ENCODE peak calls at places on chromosomes 11 and 22, in ten cellular contexts. One of them, this sample, is unnamed.

GRCh38 chr22:39254789-39255298 is 10.1 kb upstream of the PDGFB start:
- DNase-seq in cardiac muscle cell: no peak
- DNase-seq in GM12865: peak
- DNase-seq in astrocyte of the cerebellum: no peak
- DNase-seq in foreskin fibroblast: peak
- DNase-seq in breast epithelium: no peak
- DNase-seq in left ventricle myocardium inferior: no peak
- DNase-seq in astrocyte of the spinal cord: peak
- DNase-seq in lung: no peak
- DNase-seq in lower leg skin: no peak
- DNase-seq in this sample: no peak

GRCh38 chr22:25582946-25583345 is 18.5 kb downstream of the GRK3 start:
- DNase-seq in cardiac muscle cell: no peak
- DNase-seq in GM12865: no peak
- DNase-seq in astrocyte of the cerebellum: no peak
- DNase-seq in foreskin fibroblast: peak
- DNase-seq in breast epithelium: no peak
- DNase-seq in left ventricle myocardium inferior: no peak
- DNase-seq in astrocyte of the spinal cord: no peak
- DNase-seq in lung: no peak
- DNase-seq in lower leg skin: no peak
- DNase-seq in this sample: no peak

GRCh38 chr11:117814766-117815261 is 9.7 kb downstream of the FXYD2 start:
- DNase-seq in cardiac muscle cell: peak
- DNase-seq in GM12865: peak
- DNase-seq in astrocyte of the cerebellum: peak
- DNase-seq in foreskin fibroblast: no peak
- DNase-seq in breast epithelium: no peak
- DNase-seq in left ventricle myocardium inferior: peak
- DNase-seq in astrocyte of the spinal cord: peak
- DNase-seq in lung: peak
- DNase-seq in lower leg skin: peak
- DNase-seq in this sample: peak

GRCh38 chr22:23071163-23072034 is 1.1 kb downstream of the GNAZ start:
- DNase-seq in cardiac muscle cell: no peak
- DNase-seq in GM12865: no peak
- DNase-seq in astrocyte of the cerebellum: no peak
- DNase-seq in foreskin fibroblast: no peak
- DNase-seq in breast epithelium: peak
- DNase-seq in left ventricle myocardium inferior: peak
- DNase-seq in astrocyte of the spinal cord: no peak
- DNase-seq in lung: no peak
- DNase-seq in lower leg skin: no peak
- DNase-seq in this sample: no peak

GRCh38 chr22:19398680-19399079 is 32.9 kb downstream of the HIRA start:
- DNase-seq in cardiac muscle cell: no peak
- DNase-seq in GM12865: no peak
- DNase-seq in astrocyte of the cerebellum: no peak
- DNase-seq in foreskin fibroblast: no peak
- DNase-seq in breast epithelium: no peak
- DNase-seq in left ventricle myocardium inferior: no peak
- DNase-seq in astrocyte of the spinal cord: no peak
- DNase-seq in lung: no peak
- DNase-seq in lower leg skin: no peak
- DNase-seq in this sample: no peak

GRCh38 chr11:110587972-110588371 is 124.3 kb downstream of the ARHGAP20 start:
- DNase-seq in cardiac muscle cell: no peak
- DNase-seq in GM12865: no peak
- DNase-seq in astrocyte of the cerebellum: no peak
- DNase-seq in foreskin fibroblast: peak
- DNase-seq in breast epithelium: no peak
- DNase-seq in left ventricle myocardium inferior: no peak
- DNase-seq in astrocyte of the spinal cord: no peak
- DNase-seq in lung: no peak
- DNase-seq in lower leg skin: no peak
- DNase-seq in this sample: no peak

GRCh38 chr22:38213319-38214247 is 11.8 kb downstream of the MAFF start:
- DNase-seq in cardiac muscle cell: no peak
- DNase-seq in GM12865: peak
- DNase-seq in astrocyte of the cerebellum: no peak
- DNase-seq in foreskin fibroblast: peak
- DNase-seq in breast epithelium: no peak
- DNase-seq in left ventricle myocardium inferior: no peak
- DNase-seq in astrocyte of the spinal cord: no peak
- DNase-seq in lung: no peak
- DNase-seq in lower leg skin: no peak
- DNase-seq in this sample: no peak

GRCh38 chr22:22800716-22801115 is 86.9 kb upstream of the IGLL5 start:
- DNase-seq in cardiac muscle cell: no peak
- DNase-seq in GM12865: no peak
- DNase-seq in astrocyte of the cerebellum: no peak
- DNase-seq in foreskin fibroblast: peak
- DNase-seq in breast epithelium: no peak
- DNase-seq in left ventricle myocardium inferior: no peak
- DNase-seq in astrocyte of the spinal cord: no peak
- DNase-seq in lung: peak
- DNase-seq in lower leg skin: peak
- DNase-seq in this sample: no peak

GRCh38 chr11:104327864-104328513 is 164.0 kb upstream of the PDGFD start:
- DNase-seq in cardiac muscle cell: no peak
- DNase-seq in GM12865: no peak
- DNase-seq in astrocyte of the cerebellum: no peak
- DNase-seq in foreskin fibroblast: peak
- DNase-seq in breast epithelium: no peak
- DNase-seq in left ventricle myocardium inferior: no peak
- DNase-seq in astrocyte of the spinal cord: no peak
- DNase-seq in lung: no peak
- DNase-seq in lower leg skin: no peak
- DNase-seq in this sample: no peak

GRCh38 chr11:57205046-57205671 is 23.4 kb downstream of the LRRC55 start:
- DNase-seq in cardiac muscle cell: no peak
- DNase-seq in GM12865: no peak
- DNase-seq in astrocyte of the cerebellum: peak
- DNase-seq in foreskin fibroblast: peak
- DNase-seq in breast epithelium: no peak
- DNase-seq in left ventricle myocardium inferior: no peak
- DNase-seq in astrocyte of the spinal cord: peak
- DNase-seq in lung: no peak
- DNase-seq in lower leg skin: no peak
- DNase-seq in this sample: no peak
- TF ChIP-seq CTCF in cardiac muscle cell: peak
- TF ChIP-seq CTCF in GM12865: no peak
- TF ChIP-seq CTCF in astrocyte of the cerebellum: no peak
- TF ChIP-seq CTCF in foreskin fibroblast: peak
- TF ChIP-seq CTCF in breast epithelium: no peak
- TF ChIP-seq CTCF in left ventricle myocardium inferior: peak
- TF ChIP-seq CTCF in astrocyte of the spinal cord: peak
- TF ChIP-seq CTCF in lung: no peak
- TF ChIP-seq CTCF in lower leg skin: no peak
- TF ChIP-seq CTCF in this sample: no peak

GRCh38 chr22:28741758-28742561 is at the start of the genes CHEK2 and HSCB:
- DNase-seq in cardiac muscle cell: peak
- DNase-seq in GM12865: peak
- DNase-seq in astrocyte of the cerebellum: peak
- DNase-seq in foreskin fibroblast: peak
- DNase-seq in breast epithelium: peak
- DNase-seq in left ventricle myocardium inferior: peak
- DNase-seq in astrocyte of the spinal cord: peak
- DNase-seq in lung: peak
- DNase-seq in lower leg skin: peak
- DNase-seq in this sample: peak
- TF ChIP-seq CTCF in cardiac muscle cell: peak
- TF ChIP-seq CTCF in GM12865: no peak
- TF ChIP-seq CTCF in astrocyte of the cerebellum: no peak
- TF ChIP-seq CTCF in foreskin fibroblast: no peak
- TF ChIP-seq CTCF in breast epithelium: no peak
- TF ChIP-seq CTCF in left ventricle myocardium inferior: peak
- TF ChIP-seq CTCF in astrocyte of the spinal cord: no peak
- TF ChIP-seq CTCF in lung: no peak
- TF ChIP-seq CTCF in lower leg skin: no peak
- TF ChIP-seq CTCF in this sample: no peak

GRCh38 chr11:70080763-70081162 is 2.6 kb downstream of the ANO1 start:
- DNase-seq in cardiac muscle cell: no peak
- DNase-seq in GM12865: no peak
- DNase-seq in astrocyte of the cerebellum: no peak
- DNase-seq in foreskin fibroblast: no peak
- DNase-seq in breast epithelium: peak
- DNase-seq in left ventricle myocardium inferior: no peak
- DNase-seq in astrocyte of the spinal cord: no peak
- DNase-seq in lung: no peak
- DNase-seq in lower leg skin: peak
- DNase-seq in this sample: no peak
- TF ChIP-seq CTCF in cardiac muscle cell: no peak
- TF ChIP-seq CTCF in GM12865: no peak
- TF ChIP-seq CTCF in astrocyte of the cerebellum: no peak
- TF ChIP-seq CTCF in foreskin fibroblast: no peak
- TF ChIP-seq CTCF in breast epithelium: no peak
- TF ChIP-seq CTCF in left ventricle myocardium inferior: no peak
- TF ChIP-seq CTCF in astrocyte of the spinal cord: no peak
- TF ChIP-seq CTCF in lung: no peak
- TF ChIP-seq CTCF in lower leg skin: no peak
- TF ChIP-seq CTCF in this sample: no peak

GRCh38 chr11:40716344-40717178 is 742.9 kb downstream of the LRRC4C start:
- DNase-seq in cardiac muscle cell: no peak
- DNase-seq in GM12865: no peak
- DNase-seq in astrocyte of the cerebellum: no peak
- DNase-seq in foreskin fibroblast: no peak
- DNase-seq in breast epithelium: no peak
- DNase-seq in left ventricle myocardium inferior: no peak
- DNase-seq in astrocyte of the spinal cord: no peak
- DNase-seq in lung: no peak
- DNase-seq in lower leg skin: no peak
- DNase-seq in this sample: no peak

DNA sequence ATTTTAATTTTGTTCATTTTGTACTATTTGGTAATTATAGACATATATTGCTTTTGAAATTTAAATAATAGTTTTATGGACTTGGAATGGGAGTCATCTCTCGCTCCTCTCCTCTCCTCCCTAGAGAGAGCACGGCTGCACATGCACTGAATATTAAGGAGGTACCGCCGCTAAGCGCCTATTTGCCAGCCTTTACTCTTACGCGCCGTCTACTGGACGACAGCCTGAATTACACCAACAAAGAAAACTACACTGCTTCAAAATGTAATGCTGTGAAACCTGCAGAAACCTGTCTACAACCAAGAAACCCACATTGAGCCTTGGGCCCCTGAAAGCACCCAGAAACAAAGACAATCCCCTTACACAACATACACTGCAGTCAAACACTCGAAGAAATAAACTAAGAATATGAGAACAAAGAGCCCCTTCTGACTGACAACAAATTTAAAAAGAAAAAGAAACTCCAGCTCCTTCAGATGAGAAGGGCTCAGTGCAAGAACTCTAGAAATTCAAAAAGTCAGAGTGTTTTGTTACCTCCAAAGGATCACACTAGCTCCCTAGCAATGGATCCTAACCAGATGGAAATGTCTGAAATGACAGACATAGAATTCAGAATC is 737.2 kb downstream of the LRRC4C start:
- DNase-seq in cardiac muscle cell: peak
- DNase-seq in GM12865: peak
- DNase-seq in astrocyte of the cerebellum: no peak
- DNase-seq in foreskin fibroblast: peak
- DNase-seq in breast epithelium: no peak
- DNase-seq in left ventricle myocardium inferior: no peak
- DNase-seq in astrocyte of the spinal cord: peak
- DNase-seq in lung: no peak
- DNase-seq in lower leg skin: no peak
- DNase-seq in this sample: no peak
- TF ChIP-seq CTCF in cardiac muscle cell: peak
- TF ChIP-seq CTCF in GM12865: peak
- TF ChIP-seq CTCF in astrocyte of the cerebellum: peak
- TF ChIP-seq CTCF in foreskin fibroblast: peak
- TF ChIP-seq CTCF in breast epithelium: peak
- TF ChIP-seq CTCF in left ventricle myocardium inferior: peak
- TF ChIP-seq CTCF in astrocyte of the spinal cord: peak
- TF ChIP-seq CTCF in lung: no peak
- TF ChIP-seq CTCF in lower leg skin: no peak
- TF ChIP-seq CTCF in this sample: no peak

GRCh38 chr11:2526808-2527381 is 82.1 kb downstream of the KCNQ1 start:
- DNase-seq in cardiac muscle cell: no peak
- DNase-seq in GM12865: peak
- DNase-seq in astrocyte of the cerebellum: no peak
- DNase-seq in foreskin fibroblast: no peak
- DNase-seq in breast epithelium: peak
- DNase-seq in left ventricle myocardium inferior: peak
- DNase-seq in astrocyte of the spinal cord: no peak
- DNase-seq in lung: peak
- DNase-seq in lower leg skin: no peak
- DNase-seq in this sample: peak
- TF ChIP-seq CTCF in cardiac muscle cell: no peak
- TF ChIP-seq CTCF in GM12865: peak
- TF ChIP-seq CTCF in astrocyte of the cerebellum: no peak
- TF ChIP-seq CTCF in foreskin fibroblast: no peak
- TF ChIP-seq CTCF in breast epithelium: no peak
- TF ChIP-seq CTCF in left ventricle myocardium inferior: peak
- TF ChIP-seq CTCF in astrocyte of the spinal cord: no peak
- TF ChIP-seq CTCF in lung: no peak
- TF ChIP-seq CTCF in lower leg skin: no peak
- TF ChIP-seq CTCF in this sample: no peak

GRCh38 chr11:129282634-129283033 is 90.5 kb upstream of the ARHGAP32 start:
- DNase-seq in cardiac muscle cell: no peak
- DNase-seq in GM12865: no peak
- DNase-seq in astrocyte of the cerebellum: no peak
- DNase-seq in foreskin fibroblast: no peak
- DNase-seq in breast epithelium: no peak
- DNase-seq in left ventricle myocardium inferior: no peak
- DNase-seq in astrocyte of the spinal cord: no peak
- DNase-seq in lung: no peak
- DNase-seq in lower leg skin: no peak
- DNase-seq in this sample: no peak

GRCh38 chr11:129281471-129282268 is 89.5 kb upstream of the ARHGAP32 start:
- DNase-seq in cardiac muscle cell: no peak
- DNase-seq in GM12865: no peak
- DNase-seq in astrocyte of the cerebellum: no peak
- DNase-seq in foreskin fibroblast: no peak
- DNase-seq in breast epithelium: no peak
- DNase-seq in left ventricle myocardium inferior: no peak
- DNase-seq in astrocyte of the spinal cord: no peak
- DNase-seq in lung: no peak
- DNase-seq in lower leg skin: no peak
- DNase-seq in this sample: no peak

GRCh38 chr11:129279326-129280026 is 87.4 kb upstream of the ARHGAP32 start:
- DNase-seq in cardiac muscle cell: peak
- DNase-seq in GM12865: peak
- DNase-seq in astrocyte of the cerebellum: peak
- DNase-seq in foreskin fibroblast: peak
- DNase-seq in breast epithelium: peak
- DNase-seq in left ventricle myocardium inferior: peak
- DNase-seq in astrocyte of the spinal cord: peak
- DNase-seq in lung: peak
- DNase-seq in lower leg skin: peak
- DNase-seq in this sample: peak

GRCh38 chr11:129278586-129279319 is 86.6 kb upstream of the ARHGAP32 start:
- DNase-seq in cardiac muscle cell: peak
- DNase-seq in GM12865: no peak
- DNase-seq in astrocyte of the cerebellum: no peak
- DNase-seq in foreskin fibroblast: peak
- DNase-seq in breast epithelium: no peak
- DNase-seq in left ventricle myocardium inferior: no peak
- DNase-seq in astrocyte of the spinal cord: no peak
- DNase-seq in lung: no peak
- DNase-seq in lower leg skin: no peak
- DNase-seq in this sample: peak

GRCh38 chr11:129280027-129280811 is 88.1 kb upstream of the ARHGAP32 start:
- DNase-seq in cardiac muscle cell: no peak
- DNase-seq in GM12865: no peak
- DNase-seq in astrocyte of the cerebellum: no peak
- DNase-seq in foreskin fibroblast: peak
- DNase-seq in breast epithelium: no peak
- DNase-seq in left ventricle myocardium inferior: no peak
- DNase-seq in astrocyte of the spinal cord: peak
- DNase-seq in lung: no peak
- DNase-seq in lower leg skin: no peak
- DNase-seq in this sample: no peak
- TF ChIP-seq CTCF in cardiac muscle cell: no peak
- TF ChIP-seq CTCF in GM12865: no peak
- TF ChIP-seq CTCF in astrocyte of the cerebellum: no peak
- TF ChIP-seq CTCF in foreskin fibroblast: no peak
- TF ChIP-seq CTCF in breast epithelium: no peak
- TF ChIP-seq CTCF in left ventricle myocardium inferior: no peak
- TF ChIP-seq CTCF in astrocyte of the spinal cord: no peak
- TF ChIP-seq CTCF in lung: no peak
- TF ChIP-seq CTCF in lower leg skin: no peak
- TF ChIP-seq CTCF in this sample: no peak

This sample was measured in natural killer cell.